ENCODE peak calls at places on chromosomes 6 and 20, in ten cellular contexts. G, V, K, T, Q, O, B, I, X and D are unnamed samples.

GRCh38 chr20:37383229-37383989 is 37.5 kb downstream of the SRC start:
- DNase-seq in X (peak), O (no peak), G (peak), T (no peak), I (no peak), K (peak), B (peak), Q (no peak), V (no peak), D (peak)

GRCh38 chr6:132132420-132132819 is 181.2 kb upstream of the CCN2 start:
- DNase-seq in X (peak), I (peak), Q (no peak), V (no peak), K (no peak), B (peak), T (no peak), O (no peak), G (no peak), D (peak)

GRCh38 chr6:31888281-31889258 is 8.9 kb downstream of the EHMT2 start:
- DNase-seq in I (no peak), K (peak), O (peak), G (no peak), X (no peak), Q (no peak), B (no peak), V (peak), T (no peak), D (no peak)

GRCh38 chr20:2626853-2627541 is 25.4 kb upstream of the NOP56 start:
- DNase-seq in O (no peak), Q (no peak), B (peak), I (no peak), T (no peak), V (no peak), X (peak), K (no peak), G (no peak), D (peak)

GRCh38 chr6:154962751-154963150 is 32.4 kb upstream of the TIAM2 start:
- DNase-seq in K (peak), Q (no peak), I (no peak), G (peak), B (peak), V (no peak), O (no peak), X (peak), T (no peak), D (peak)

GRCh38 chr20:56893206-56893605 is 264.1 kb downstream of the TFAP2C start:
- DNase-seq in O (no peak), I (no peak), B (no peak), Q (no peak), V (peak), K (peak), X (no peak), T (no peak), G (no peak), D (no peak)

GRCh38 chr6:160238786-160239751 is 19.6 kb downstream of the SLC22A2 start:
- DNase-seq in V (no peak), I (no peak), O (no peak), G (no peak), B (peak), K (no peak), X (no peak), Q (no peak), T (no peak), D (peak)

GRCh38 chr6:23181301-23182110 is 612.1 kb downstream of the HDGFL1 start:
- DNase-seq in Q (no peak), I (peak), O (no peak), G (no peak), V (no peak), B (no peak), X (no peak), T (no peak), K (no peak), D (no peak)

GRCh38 chr6:5644523-5645183 is 362.1 kb downstream of the NRN1 start:
- DNase-seq in K (no peak), O (no peak), X (no peak), B (no peak), G (peak), V (no peak), Q (no peak), T (no peak), I (no peak), D (no peak)

GRCh38 chr20:4788314-4788713 is 66.6 kb downstream of the PRND start:
- DNase-seq in K (no peak), B (no peak), T (no peak), Q (no peak), X (no peak), I (no peak), V (no peak), G (no peak), O (no peak), D (no peak)

GRCh38 chr6:47727391-47727790 is 29.0 kb downstream of the ADGRF4 start:
- DNase-seq in B (no peak), I (no peak), X (no peak), O (no peak), G (no peak), Q (no peak), V (no peak), T (no peak), K (no peak), D (peak)

GRCh38 chr6:122726649-122727048 is 52.9 kb upstream of the FABP7 start:
- DNase-seq in B (peak), K (peak), G (no peak), Q (no peak), V (no peak), X (no peak), O (no peak), T (no peak), I (no peak), D (peak)

GRCh38 chr6:14002176-14002947 is 77.6 kb downstream of the RNF182 start:
- DNase-seq in I (no peak), T (no peak), G (no peak), V (no peak), B (no peak), X (no peak), K (no peak), O (no peak), Q (no peak), D (no peak)

GRCh38 chr6:158817298-158818007 is 1.7 kb downstream of the EZR start:
- DNase-seq in X (no peak), Q (no peak), G (no peak), K (peak), B (peak), O (peak), I (peak), V (peak), T (no peak), D (peak)

GRCh38 chr6:11043961-11044711 is at the start of gene ELOVL2:
- DNase-seq in Q (peak), V (peak), K (peak), X (no peak), G (peak), B (peak), I (no peak), T (peak), O (peak), D (peak)